ENCODE peak calls at places on chromosomes 4 and X, in seven cellular contexts. A is T-cell; C is central memory CD4-positive, alpha-beta T cell; Y is OCI-LY7; B is H9; F is progenitor cell of endocrine pancreas; R is NCI-H187. M is an unnamed sample.

GRCh38 chr4:123443401-123444297 is 47.1 kb downstream of the SPRY1 start:
- DNase-seq in A (no peak), C (no peak), Y (peak), B (no peak), F (no peak), R (no peak), M (no peak)

GRCh38 chrX:105775672-105776071 is 46.7 kb upstream of the NRK start:
- DNase-seq in A (no peak), C (no peak), Y (no peak), B (no peak), F (no peak), R (no peak), M (no peak)

GRCh38 chr4:152460488-152460887 is 75.4 kb downstream of the FBXW7 start:
- DNase-seq in A (no peak), C (no peak), Y (peak), B (no peak), F (no peak), R (no peak), M (no peak)

GRCh38 chr4:82491251-82491960 is 61.0 kb downstream of the ENOPH1 start:
- DNase-seq in A (no peak), C (no peak), Y (no peak), B (no peak), F (no peak), R (no peak), M (no peak)

GRCh38 chr4:82782626-82783025 is 16.0 kb downstream of the SCD5 start:
- DNase-seq in A (no peak), C (no peak), Y (no peak), B (peak), F (no peak), R (no peak), M (no peak)

GRCh38 chr4:89491731-89492235 is 184.2 kb upstream of the GPRIN3 start:
- DNase-seq in A (no peak), C (no peak), Y (no peak), B (no peak), F (no peak), R (no peak), M (no peak)

GRCh38 chrX:53324085-53324484 is 42.7 kb upstream of the IQSEC2 start:
- DNase-seq in A (no peak), C (no peak), Y (no peak), B (no peak), F (no peak), R (no peak), M (no peak)

GRCh38 chr4:6957994-6958393 is 48.4 kb downstream of the TBC1D14 start:
- DNase-seq in A (no peak), C (no peak), Y (no peak), B (no peak), F (no peak), R (no peak), M (no peak)

GRCh38 chr4:37891221-37892159 is 606 bp downstream of the TBC1D1 start:
- DNase-seq in A (peak), C (peak), Y (peak), B (peak), F (no peak), R (peak), M (no peak)

GRCh38 chrX:14697453-14697852 is 168.1 kb downstream of the GLRA2 start:
- DNase-seq in A (peak), C (no peak), Y (peak), B (peak), F (no peak), R (peak), M (no peak)

GRCh38 chrX:130028196-130028595 is 45.8 kb downstream of the BCORL1 start:
- DNase-seq in A (peak), C (peak), Y (peak), B (no peak), F (no peak), R (no peak), M (peak)

GRCh38 chrX:78555401-78555980 is 103.6 kb downstream of the RTL3 start:
- DNase-seq in A (no peak), C (peak), Y (peak), B (no peak), F (no peak), R (no peak), M (no peak)

GRCh38 chrX:46589977-46590723 is 16.6 kb downstream of the CHST7 start:
- DNase-seq in A (no peak), C (no peak), Y (no peak), B (no peak), F (no peak), R (no peak), M (no peak)

GRCh38 chr4:162700358-162700757 is 466.3 kb downstream of the NAF1 start:
- DNase-seq in A (no peak), C (no peak), Y (no peak), B (no peak), F (no peak), R (no peak), M (no peak)

GRCh38 chr4:187618701-187619278 is 376.8 kb upstream of the ZFP42 start:
- DNase-seq in A (no peak), C (no peak), Y (no peak), B (no peak), F (no peak), R (no peak), M (no peak)

GRCh38 chrX:39331062-39331704 is 529.9 kb downstream of the MID1IP1 start:
- DNase-seq in A (no peak), C (no peak), Y (no peak), B (no peak), F (no peak), R (no peak), M (no peak)

GRCh38 chr4:7769936-7770674 is 169.6 kb downstream of the AFAP1 start:
- DNase-seq in A (no peak), C (no peak), Y (no peak), B (no peak), F (no peak), R (no peak), M (no peak)

GRCh38 chr4:168550071-168550766 is 53.4 kb downstream of the PALLD start:
- DNase-seq in A (no peak), C (no peak), Y (no peak), B (no peak), F (no peak), R (no peak), M (no peak)

GRCh38 chr4:25343671-25344070 is 31.1 kb downstream of the ZCCHC4 start:
- DNase-seq in A (no peak), C (no peak), Y (no peak), B (no peak), F (no peak), R (no peak), M (no peak)

GRCh38 chrX:12947545-12948235 is 27.2 kb upstream of the TMSB4X start:
- DNase-seq in A (no peak), C (no peak), Y (no peak), B (no peak), F (no peak), R (no peak), M (no peak)

GRCh38 chrX:138745215-138745614 is 33.7 kb upstream of the FGF13 start:
- DNase-seq in A (no peak), C (peak), Y (peak), B (no peak), F (peak), R (no peak), M (no peak)

GRCh38 chrX:5449323-5449722 is 779.3 kb downstream of the NLGN4X start:
- DNase-seq in A (no peak), C (no peak), Y (no peak), B (no peak), F (no peak), R (no peak), M (no peak)

GRCh38 chr4:40514409-40515025 is 115.1 kb downstream of the RBM47 start:
- DNase-seq in A (no peak), C (no peak), Y (peak), B (no peak), F (no peak), R (peak), M (no peak)

GRCh38 chr4:101019941-101020401 is 327.4 kb downstream of the PPP3CA start:
- DNase-seq in A (no peak), C (peak), Y (no peak), B (no peak), F (no peak), R (no peak), M (no peak)

GRCh38 chr4:129578336-129578735 is 482.4 kb downstream of the C4orf33 start:
- DNase-seq in A (no peak), C (no peak), Y (no peak), B (no peak), F (no peak), R (no peak), M (no peak)

GRCh38 chrX:145213504-145213903 is 33.8 kb upstream of the SPANXN1 start:
- DNase-seq in A (no peak), C (no peak), Y (peak), B (no peak), F (no peak), R (no peak), M (no peak)

GRCh38 chrX:107683124-107683895 is 55.0 kb downstream of the PRPS1 start:
- DNase-seq in A (no peak), C (no peak), Y (no peak), B (no peak), F (no peak), R (no peak), M (no peak)

GRCh38 chr4:101155368-101155767 is 192.0 kb downstream of the PPP3CA start:
- DNase-seq in A (no peak), C (no peak), Y (no peak), B (no peak), F (no peak), R (no peak), M (no peak)

GRCh38 chrX:1491851-1492349 is 39.2 kb upstream of the ASMTL start:
- DNase-seq in A (peak), C (peak), Y (peak), B (peak), F (peak), R (no peak), M (no peak)

GRCh38 chr4:83269256-83269655 is 15.3 kb downstream of the COQ2 start:
- DNase-seq in A (no peak), C (no peak), Y (no peak), B (no peak), F (no peak), R (no peak), M (no peak)

GRCh38 chrX:149829751-149830191 is 48.0 kb downstream of the MAGEA9 start:
- DNase-seq in A (no peak), C (peak), Y (no peak), B (no peak), F (no peak), R (no peak), M (no peak)

GRCh38 chr4:163681208-163681821 is 186.8 kb downstream of the TMA16 start:
- DNase-seq in A (no peak), C (peak), Y (peak), B (no peak), F (no peak), R (no peak), M (no peak)

GRCh38 chr4:151770154-151770553 is 9.3 kb upstream of the GATB start:
- DNase-seq in A (no peak), C (no peak), Y (no peak), B (no peak), F (no peak), R (no peak), M (no peak)

GRCh38 chrX:12978205-12979010 is 3.5 kb downstream of the TMSB4X start:
- DNase-seq in A (peak), C (peak), Y (peak), B (peak), F (no peak), R (no peak), M (no peak)

GRCh38 chr4:2714071-2714770 is 41.9 kb downstream of the TNIP2 start:
- DNase-seq in A (peak), C (peak), Y (no peak), B (no peak), F (no peak), R (peak), M (peak)

GRCh38 chrX:152641996-152642395 is 4.3 kb downstream of the GABRQ start:
- DNase-seq in A (no peak), C (no peak), Y (no peak), B (peak), F (no peak), R (no peak), M (no peak)

M was measured in NCI-H2107.